ENCODE peak calls at places on chromosomes 6 and 20, in seven cellular contexts. O is Panc1, X is T1000, J is choroid plexus epithelial cell, W is ELF-1, Z is NCI-H1930, S is T-helper 9 cell. N is an unnamed sample.

GRCh38 chr20:50366270-50367103 is 143.7 kb upstream of the PTPN1 start:
- DNase-seq in X (peak), W (no peak), Z (peak), S (peak), O (no peak), J (peak), N (peak)

GRCh38 chr20:3218307-3218988 is 9.2 kb downstream of the ITPA start:
- DNase-seq in Z (peak), O (no peak), J (peak), S (peak), X (no peak), W (peak), N (no peak)

GRCh38 chr20:48329676-48330644 is 497.8 kb downstream of the PREX1 start:
- DNase-seq in X (no peak), Z (no peak), J (peak), O (no peak), S (no peak), W (peak), N (no peak)

GRCh38 chr20:7146552-7147219 is 379.2 kb downstream of the BMP2 start:
- DNase-seq in O (no peak), W (no peak), J (no peak), X (no peak), S (no peak), Z (peak), N (no peak)

GRCh38 chr20:4782373-4782772 is 60.7 kb downstream of the PRND start:
- DNase-seq in J (no peak), O (no peak), S (no peak), Z (no peak), W (no peak), X (no peak), N (no peak)

GRCh38 chr6:35485402-35485877 is 11.4 kb downstream of the TEAD3 start:
- DNase-seq in Z (no peak), X (peak), O (no peak), S (no peak), J (peak), W (peak), N (no peak)

GRCh38 chr6:90100059-90100665 is 196.5 kb downstream of the BACH2 start:
- DNase-seq in X (no peak), W (no peak), J (no peak), S (no peak), O (no peak), Z (no peak), N (no peak)

GRCh38 chr6:52726741-52727535 is 36.3 kb downstream of the GSTA2 start:
- DNase-seq in Z (no peak), X (no peak), O (no peak), J (no peak), S (no peak), W (no peak), N (no peak)

GRCh38 chr6:72414648-72415047 is 207.2 kb upstream of the KCNQ5 start:
- DNase-seq in W (no peak), X (no peak), Z (no peak), O (no peak), S (no peak), J (no peak), N (no peak)

GRCh38 chr6:28807682-28808280 is 116.0 kb downstream of the TRIM27 start:
- DNase-seq in Z (peak), O (no peak), W (peak), J (peak), X (no peak), S (no peak), N (no peak)

GRCh38 chr6:53300656-53301551 is 47.8 kb downstream of the ELOVL5 start:
- DNase-seq in O (no peak), J (no peak), S (peak), Z (no peak), W (no peak), X (no peak), N (no peak)

GRCh38 chr20:50379049-50379990 is 130.9 kb upstream of the PTPN1 start:
- DNase-seq in O (no peak), J (peak), S (no peak), Z (no peak), W (no peak), X (peak), N (peak)

GRCh38 chr6:162615016-162615717 is 112.4 kb downstream of the PRKN start:
- DNase-seq in W (no peak), O (no peak), J (peak), X (no peak), Z (no peak), S (no peak), N (no peak)